ENCODE peak calls at places on chromosomes 5 and 9, in four cellular contexts. One of them, this sample, is unnamed.

GRCh38 chr5:129767927-129768380 is 20.1 kb downstream of the MINAR2 start:
- DNase-seq in aorta: no peak
- DNase-seq in CD8-positive, alpha-beta T cell: peak; percentile 40
- DNase-seq in kidney epithelial cell: peak; percentile 39
- DNase-seq in this sample: no peak

GRCh38 chr9:115142502-115143265 is 24.7 kb upstream of the TNC start:
- DNase-seq in aorta: no peak
- DNase-seq in CD8-positive, alpha-beta T cell: no peak
- DNase-seq in kidney epithelial cell: no peak
- DNase-seq in this sample: no peak

GRCh38 chr9:137250329-137251193 is 525 bp upstream of the STPG3 start:
- DNase-seq in aorta: no peak
- DNase-seq in CD8-positive, alpha-beta T cell: no peak
- DNase-seq in kidney epithelial cell: no peak
- DNase-seq in this sample: no peak

GRCh38 chr9:14993061-14993800 is 83.0 kb upstream of the FREM1 start:
- DNase-seq in aorta: peak; percentile 94
- DNase-seq in CD8-positive, alpha-beta T cell: no peak
- DNase-seq in kidney epithelial cell: peak; percentile 56
- DNase-seq in this sample: no peak

GRCh38 chr9:38380230-38380871 is 12.2 kb upstream of the ALDH1B1 start:
- DNase-seq in aorta: no peak
- DNase-seq in CD8-positive, alpha-beta T cell: no peak
- DNase-seq in kidney epithelial cell: no peak
- DNase-seq in this sample: no peak

GRCh38 chr9:123335227-123335985 is 20.6 kb upstream of the CRB2 start:
- DNase-seq in aorta: no peak
- DNase-seq in CD8-positive, alpha-beta T cell: no peak
- DNase-seq in kidney epithelial cell: peak; percentile 57
- DNase-seq in this sample: no peak

GRCh38 chr5:52024363-52024762 is 641.1 kb downstream of the ISL1 start:
- DNase-seq in aorta: no peak
- DNase-seq in CD8-positive, alpha-beta T cell: no peak
- DNase-seq in kidney epithelial cell: no peak
- DNase-seq in this sample: no peak

GRCh38 chr5:34772691-34773090 is 66.3 kb upstream of the TTC23L start:
- DNase-seq in aorta: no peak
- DNase-seq in CD8-positive, alpha-beta T cell: no peak
- DNase-seq in kidney epithelial cell: no peak
- DNase-seq in this sample: no peak

GRCh38 chr9:71037521-71037920 is 83.9 kb downstream of the TRPM3 start:
- DNase-seq in aorta: no peak
- DNase-seq in CD8-positive, alpha-beta T cell: no peak
- DNase-seq in kidney epithelial cell: no peak
- DNase-seq in this sample: no peak

GRCh38 chr9:97570899-97571298 is 62.3 kb downstream of the TSTD2 start:
- DNase-seq in aorta: no peak
- DNase-seq in CD8-positive, alpha-beta T cell: no peak
- DNase-seq in kidney epithelial cell: no peak
- DNase-seq in this sample: no peak

GRCh38 chr5:126129431-126129830 is 293.8 kb upstream of the GRAMD2B start:
- DNase-seq in aorta: no peak
- DNase-seq in CD8-positive, alpha-beta T cell: no peak
- DNase-seq in kidney epithelial cell: no peak
- DNase-seq in this sample: no peak

GRCh38 chr5:111480346-111480745 is 32.0 kb downstream of the STARD4 start:
- DNase-seq in aorta: no peak
- DNase-seq in CD8-positive, alpha-beta T cell: no peak
- DNase-seq in kidney epithelial cell: no peak
- DNase-seq in this sample: no peak

GRCh38 chr5:33068786-33069185 is 357.7 kb downstream of the NPR3 start:
- DNase-seq in aorta: no peak
- DNase-seq in CD8-positive, alpha-beta T cell: no peak
- DNase-seq in kidney epithelial cell: peak; percentile 14
- DNase-seq in this sample: no peak

GRCh38 chr5:179275941-179276837 is 69.1 kb downstream of the ADAMTS2 start:
- DNase-seq in aorta: peak; percentile 92
- DNase-seq in CD8-positive, alpha-beta T cell: no peak
- DNase-seq in kidney epithelial cell: peak; percentile 83
- DNase-seq in this sample: no peak

GRCh38 chr5:173962436-173962835 is 26.5 kb upstream of the C5orf47 start:
- DNase-seq in aorta: no peak
- DNase-seq in CD8-positive, alpha-beta T cell: no peak
- DNase-seq in kidney epithelial cell: no peak
- DNase-seq in this sample: no peak

GRCh38 chr5:173963867-173964429 is 25.0 kb upstream of the C5orf47 start:
- DNase-seq in aorta: no peak
- DNase-seq in CD8-positive, alpha-beta T cell: no peak
- DNase-seq in kidney epithelial cell: no peak
- DNase-seq in this sample: no peak

GRCh38 chr5:173968154-173968553 is 20.8 kb upstream of the C5orf47 start:
- DNase-seq in aorta: no peak
- DNase-seq in CD8-positive, alpha-beta T cell: no peak
- DNase-seq in kidney epithelial cell: no peak
- DNase-seq in this sample: no peak

GRCh38 chr5:173964491-173964890 is 24.5 kb upstream of the C5orf47 start:
- DNase-seq in aorta: no peak
- DNase-seq in CD8-positive, alpha-beta T cell: no peak
- DNase-seq in kidney epithelial cell: no peak
- DNase-seq in this sample: no peak

GRCh38 chr5:173963107-173963506 is 25.9 kb upstream of the C5orf47 start:
- DNase-seq in aorta: no peak
- DNase-seq in CD8-positive, alpha-beta T cell: no peak
- DNase-seq in kidney epithelial cell: no peak
- DNase-seq in this sample: no peak
- H3K4me3 ChIP-seq in aorta: no peak overlapping the region
- H3K4me3 ChIP-seq in CD8-positive, alpha-beta T cell: no peak overlapping the region
- H3K4me3 ChIP-seq in kidney epithelial cell: peak overlapping the region; percentile 18
- H3K4me3 ChIP-seq in this sample: no peak overlapping the region

GRCh38 chr9:101486693-101487442 is 46.8 kb upstream of the RNF20 start:
- DNase-seq in aorta: peak; percentile 84
- DNase-seq in CD8-positive, alpha-beta T cell: no peak
- DNase-seq in kidney epithelial cell: no peak
- DNase-seq in this sample: no peak
- H3K4me3 ChIP-seq in aorta: peak overlapping the region; percentile 14
- H3K4me3 ChIP-seq in CD8-positive, alpha-beta T cell: no peak overlapping the region
- H3K4me3 ChIP-seq in kidney epithelial cell: peak overlapping the region; percentile 74
- H3K4me3 ChIP-seq in this sample: peak overlapping the region; percentile 71

GRCh38 chr5:143177263-143177994 is 226.1 kb downstream of the NR3C1 start:
- DNase-seq in aorta: peak; percentile 80
- DNase-seq in CD8-positive, alpha-beta T cell: no peak
- DNase-seq in kidney epithelial cell: peak; percentile 99
- DNase-seq in this sample: no peak
- H3K4me3 ChIP-seq in aorta: no peak overlapping the region
- H3K4me3 ChIP-seq in CD8-positive, alpha-beta T cell: no peak overlapping the region
- H3K4me3 ChIP-seq in kidney epithelial cell: no peak overlapping the region
- H3K4me3 ChIP-seq in this sample: no peak overlapping the region

GRCh38 chr9:129490583-129491485 is 130.1 kb downstream of the C9orf50 start:
- DNase-seq in aorta: no peak
- DNase-seq in CD8-positive, alpha-beta T cell: no peak
- DNase-seq in kidney epithelial cell: no peak
- DNase-seq in this sample: no peak

GRCh38 chr9:129487658-129488483 is 133.0 kb downstream of the C9orf50 start:
- DNase-seq in aorta: peak; percentile 85
- DNase-seq in CD8-positive, alpha-beta T cell: no peak
- DNase-seq in kidney epithelial cell: no peak
- DNase-seq in this sample: no peak

GRCh38 chr9:129491486-129491855 is 129.4 kb downstream of the C9orf50 start:
- DNase-seq in aorta: peak; percentile 82
- DNase-seq in CD8-positive, alpha-beta T cell: no peak
- DNase-seq in kidney epithelial cell: no peak
- DNase-seq in this sample: no peak

GRCh38 chr9:129487307-129487657 is 133.6 kb downstream of the C9orf50 start:
- DNase-seq in aorta: no peak
- DNase-seq in CD8-positive, alpha-beta T cell: no peak
- DNase-seq in kidney epithelial cell: no peak
- DNase-seq in this sample: no peak

GRCh38 chr9:129489838-129490582 is 130.9 kb downstream of the C9orf50 start:
- DNase-seq in aorta: no peak
- DNase-seq in CD8-positive, alpha-beta T cell: peak; percentile 61
- DNase-seq in kidney epithelial cell: no peak
- DNase-seq in this sample: no peak
- H3K4me3 ChIP-seq in aorta: no peak overlapping the region
- H3K4me3 ChIP-seq in CD8-positive, alpha-beta T cell: no peak overlapping the region
- H3K4me3 ChIP-seq in kidney epithelial cell: peak overlapping the region; percentile 3
- H3K4me3 ChIP-seq in this sample: peak overlapping the region; percentile 62

GRCh38 chr5:172107606-172108005 is 80.4 kb downstream of the STK10 start:
- DNase-seq in aorta: no peak
- DNase-seq in CD8-positive, alpha-beta T cell: no peak
- DNase-seq in kidney epithelial cell: no peak
- DNase-seq in this sample: no peak
- H3K4me3 ChIP-seq in aorta: no peak overlapping the region
- H3K4me3 ChIP-seq in CD8-positive, alpha-beta T cell: no peak overlapping the region
- H3K4me3 ChIP-seq in kidney epithelial cell: no peak overlapping the region
- H3K4me3 ChIP-seq in this sample: peak overlapping the region; percentile 47